ENCODE peak calls at places on chromosome 1, in seven cellular contexts. W is transverse colon; G is fibroblast of lung; M is CD8-positive, alpha-beta T cell; Q is epithelial cell of proximal tubule; R is fibroblast of mammary gland; V is GM23338. F is an unnamed sample.

GRCh38 chr1:223820976-223821375 is 24.8 kb downstream of the TP53BP2 start:
- DNase-seq in W (no peak), G (no peak), M (no peak), Q (no peak), R (no peak), V (no peak), F (no peak)

GRCh38 chr1:206012086-206012859 is 9.1 kb upstream of the RAB7B start:
- DNase-seq in W (peak), G (no peak), M (peak), Q (no peak), R (no peak), V (peak), F (no peak)

GRCh38 chr1:93620841-93621210 is 60.8 kb downstream of the BCAR3 start:
- DNase-seq in W (peak), G (no peak), M (no peak), Q (no peak), R (no peak), V (peak), F (no peak)

GRCh38 chr1:180168786-180169640 is 14.3 kb downstream of the QSOX1 start:
- DNase-seq in W (peak), G (peak), M (no peak), Q (no peak), R (peak), V (peak), F (no peak)

GRCh38 chr1:37482796-37483744 is 8.7 kb downstream of the ZC3H12A start:
- DNase-seq in W (peak), G (no peak), M (no peak), Q (no peak), R (no peak), V (no peak), F (no peak)

GRCh38 chr1:225508538-225509375 is 80.9 kb upstream of the LBR start:
- DNase-seq in W (no peak), G (peak), M (no peak), Q (peak), R (peak), V (peak), F (peak)

GRCh38 chr1:21324368-21325137 is 34.3 kb upstream of the ECE1 start:
- DNase-seq in W (peak), G (peak), M (peak), Q (peak), R (peak), V (no peak), F (peak)

GRCh38 chr1:33222381-33222780 is 33.9 kb upstream of the ZNF362 start:
- DNase-seq in W (no peak), G (no peak), M (no peak), Q (no peak), R (no peak), V (no peak), F (no peak)

GRCh38 chr1:201675143-201675542 is 136.2 kb downstream of the NAV1 start:
- DNase-seq in W (no peak), G (no peak), M (no peak), Q (no peak), R (no peak), V (no peak), F (no peak)

GRCh38 chr1:14149431-14149830 is 449.1 kb upstream of the KAZN start:
- DNase-seq in W (no peak), G (no peak), M (no peak), Q (no peak), R (no peak), V (peak), F (no peak)

GRCh38 chr1:27038020-27038419 is 25.4 kb upstream of the TENT5B start:
- DNase-seq in W (no peak), G (no peak), M (no peak), Q (no peak), R (no peak), V (no peak), F (no peak)

GRCh38 chr1:151820940-151821339 is 10.7 kb downstream of the RORC start:
- DNase-seq in W (no peak), G (no peak), M (no peak), Q (no peak), R (no peak), V (no peak), F (no peak)

GRCh38 chr1:43414634-43415223 is 25.0 kb downstream of the SZT2 start:
- DNase-seq in W (peak), G (peak), M (peak), Q (no peak), R (peak), V (peak), F (peak)

DNA sequence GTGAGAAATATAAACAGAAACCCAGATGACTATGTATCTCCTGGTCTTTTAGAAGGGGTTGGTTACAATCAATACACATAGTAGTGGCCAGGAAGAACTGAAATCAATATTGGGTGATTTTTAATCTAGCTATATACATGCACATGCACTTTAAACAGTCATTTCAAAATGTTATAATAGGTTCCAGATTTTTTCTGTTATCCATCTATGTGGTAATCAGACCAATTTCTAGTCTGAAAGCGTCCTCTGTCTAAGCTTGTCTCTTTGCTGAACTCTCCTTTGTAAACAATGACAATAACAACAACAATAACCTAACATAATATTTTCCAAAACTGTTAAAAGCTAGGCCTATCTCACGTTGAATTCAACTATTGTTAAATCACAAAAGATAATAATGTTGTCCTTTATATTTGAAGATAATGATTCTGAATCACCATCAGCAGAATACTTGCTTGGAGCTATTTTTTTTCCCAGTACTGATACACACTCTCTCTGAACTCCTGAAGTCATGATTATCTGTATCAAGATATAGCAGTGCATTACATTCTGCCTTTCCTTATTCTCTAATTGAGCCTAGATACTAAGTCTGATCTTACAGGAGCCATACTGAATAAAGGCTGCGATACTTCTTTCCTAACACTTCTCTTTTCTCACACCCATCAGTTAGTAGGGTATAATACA is 496.8 kb upstream of the ZRANB2 start:
- DNase-seq in W (no peak), G (no peak), M (no peak), Q (no peak), R (no peak), V (no peak), F (no peak)
- H3K4me3 ChIP-seq in W (no peak), G (no peak), M (no peak), Q (no peak), R (no peak), V (no peak), F (no peak)

DNA sequence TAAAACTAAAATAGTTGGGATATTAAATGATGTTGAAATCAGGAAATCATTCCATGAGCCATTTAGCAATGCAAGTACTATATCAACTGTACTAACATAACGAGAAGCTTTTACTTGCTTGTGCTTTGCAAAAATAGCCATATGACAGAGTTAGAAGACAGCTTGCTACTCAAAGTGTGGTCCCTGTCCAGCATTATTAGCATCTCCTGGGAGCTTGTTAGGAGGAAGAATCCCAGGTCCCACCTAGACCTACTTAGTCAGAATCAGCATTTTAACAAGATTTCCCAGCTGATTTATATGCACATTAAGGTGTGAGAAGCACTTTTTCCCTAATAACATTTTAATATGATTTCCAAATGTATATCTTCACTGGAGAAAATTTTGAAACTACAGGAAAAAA is 4.7 kb downstream of the PRKACB start:
- DNase-seq in W (no peak), G (no peak), M (no peak), Q (no peak), R (no peak), V (no peak), F (no peak)
- TF ChIP-seq CTCF in W (no peak), G (no peak), M (no peak), Q (no peak), R (no peak), V (no peak), F (no peak)

GRCh38 chr1:6447016-6447817 is 18.8 kb downstream of the TNFRSF25 start:
- DNase-seq in W (peak), G (no peak), M (no peak), Q (no peak), R (no peak), V (peak), F (no peak)

GRCh38 chr1:6450005-6450450 is 15.9 kb downstream of the TNFRSF25 start:
- DNase-seq in W (no peak), G (no peak), M (no peak), Q (no peak), R (no peak), V (no peak), F (no peak)

GRCh38 chr1:6446665-6447015 is 19.3 kb downstream of the TNFRSF25 start:
- DNase-seq in W (no peak), G (no peak), M (no peak), Q (no peak), R (no peak), V (no peak), F (no peak)

GRCh38 chr1:6448749-6449631 is 17.0 kb downstream of the TNFRSF25 start:
- DNase-seq in W (peak), G (no peak), M (peak), Q (no peak), R (no peak), V (peak), F (no peak)

DNA sequence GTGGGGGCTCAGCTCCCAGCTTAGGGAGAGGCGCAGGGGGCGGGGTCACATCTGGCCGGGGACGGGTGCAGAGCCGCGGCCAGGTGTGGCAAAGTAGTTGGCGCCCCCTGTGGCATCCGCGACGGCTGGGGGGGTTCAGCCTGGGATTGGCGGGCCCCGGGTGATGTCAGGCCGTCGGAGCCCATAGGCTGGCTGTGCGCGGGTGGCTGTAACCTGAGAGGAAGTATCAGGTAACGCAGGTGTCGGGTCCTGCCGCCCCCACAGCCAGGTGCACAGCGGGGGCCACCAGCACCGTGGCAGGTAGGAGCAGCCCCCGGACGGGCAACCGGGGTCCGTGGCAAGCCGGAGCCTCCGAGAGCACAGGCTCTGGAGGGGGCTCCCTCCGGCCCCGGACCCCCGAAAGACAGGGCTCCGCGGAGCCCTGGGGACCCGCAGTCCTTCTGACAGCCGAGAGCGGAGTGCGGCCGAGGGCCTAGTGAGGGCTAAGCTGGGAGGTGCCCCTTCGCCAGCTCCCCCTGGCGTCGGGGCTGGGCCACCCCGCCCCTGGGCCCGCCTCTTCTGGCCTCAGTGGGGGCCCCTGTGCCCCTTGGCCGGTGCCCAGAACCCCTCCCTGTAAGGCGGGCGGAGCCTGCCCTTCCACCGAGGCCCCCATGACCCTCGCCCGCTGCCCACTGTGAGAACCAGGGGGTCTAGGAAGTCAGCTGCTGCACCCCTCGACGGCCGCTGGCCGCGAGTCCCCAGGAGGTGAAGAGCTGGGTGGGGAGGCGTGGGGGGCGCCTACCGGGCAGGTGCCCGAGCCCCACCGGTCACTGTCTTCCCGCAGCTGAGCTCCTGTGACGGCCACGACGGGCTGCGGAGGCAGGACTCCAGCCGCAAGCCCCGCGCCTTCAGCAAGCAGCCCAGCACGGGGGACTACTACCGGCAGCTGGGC is 17.9 kb downstream of the TNFRSF25 start:
- DNase-seq in W (peak), G (no peak), M (peak), Q (no peak), R (no peak), V (peak), F (no peak)
- H3K4me3 ChIP-seq in W (peak), G (no peak), M (peak), Q (no peak), R (no peak), V (peak), F (no peak)

GRCh38 chr1:36161656-36162531 is 5.9 kb downstream of the MAP7D1 start:
- DNase-seq in W (peak), G (no peak), M (peak), Q (no peak), R (peak), V (peak), F (no peak)

GRCh38 chr1:36159614-36160387 is 3.8 kb downstream of the MAP7D1 start:
- DNase-seq in W (no peak), G (no peak), M (no peak), Q (no peak), R (no peak), V (no peak), F (no peak)

GRCh38 chr1:36162680-36163079 is 6.7 kb downstream of the MAP7D1 start:
- DNase-seq in W (no peak), G (no peak), M (no peak), Q (no peak), R (no peak), V (no peak), F (no peak)

GRCh38 chr1:36160388-36160948 is 4.5 kb downstream of the MAP7D1 start:
- DNase-seq in W (no peak), G (no peak), M (no peak), Q (no peak), R (no peak), V (no peak), F (no peak)

GRCh38 chr1:36160949-36161485 is 5.1 kb downstream of the MAP7D1 start:
- DNase-seq in W (peak), G (peak), M (peak), Q (no peak), R (peak), V (peak), F (no peak)
- TF ChIP-seq CTCF in W (no peak), G (peak), M (no peak), Q (peak), R (peak), V (peak), F (peak)

GRCh38 chr1:2178875-2179274 is 15.7 kb downstream of the FAAP20 start:
- DNase-seq in W (no peak), G (no peak), M (no peak), Q (no peak), R (no peak), V (no peak), F (no peak)

GRCh38 chr1:2177541-2177940 is 17.0 kb downstream of the FAAP20 start:
- DNase-seq in W (no peak), G (no peak), M (no peak), Q (no peak), R (no peak), V (no peak), F (no peak)

GRCh38 chr1:2176615-2177014 is 18.0 kb downstream of the FAAP20 start:
- DNase-seq in W (no peak), G (no peak), M (no peak), Q (no peak), R (no peak), V (no peak), F (no peak)

GRCh38 chr1:2179283-2180013 is 15.1 kb downstream of the FAAP20 start:
- DNase-seq in W (no peak), G (no peak), M (no peak), Q (no peak), R (no peak), V (no peak), F (no peak)

GRCh38 chr1:2177946-2178538 is 16.5 kb downstream of the FAAP20 start:
- DNase-seq in W (no peak), G (no peak), M (no peak), Q (no peak), R (no peak), V (no peak), F (no peak)
- H3K4me3 ChIP-seq in W (no peak), G (no peak), M (no peak), Q (no peak), R (no peak), V (no peak), F (no peak)

GRCh38 chr1:19622204-19622603 is 21.9 kb upstream of the NBL1 start:
- DNase-seq in W (no peak), G (peak), M (no peak), Q (peak), R (peak), V (no peak), F (no peak)

GRCh38 chr1:19621274-19621950 is 22.7 kb upstream of the NBL1 start:
- DNase-seq in W (no peak), G (no peak), M (no peak), Q (no peak), R (peak), V (no peak), F (no peak)

GRCh38 chr1:19620786-19621185 is 23.3 kb upstream of the NBL1 start:
- DNase-seq in W (no peak), G (peak), M (no peak), Q (no peak), R (peak), V (no peak), F (no peak)

GRCh38 chr1:19618428-19618827 is 25.7 kb upstream of the NBL1 start:
- DNase-seq in W (no peak), G (no peak), M (no peak), Q (no peak), R (no peak), V (no peak), F (no peak)

DNA sequence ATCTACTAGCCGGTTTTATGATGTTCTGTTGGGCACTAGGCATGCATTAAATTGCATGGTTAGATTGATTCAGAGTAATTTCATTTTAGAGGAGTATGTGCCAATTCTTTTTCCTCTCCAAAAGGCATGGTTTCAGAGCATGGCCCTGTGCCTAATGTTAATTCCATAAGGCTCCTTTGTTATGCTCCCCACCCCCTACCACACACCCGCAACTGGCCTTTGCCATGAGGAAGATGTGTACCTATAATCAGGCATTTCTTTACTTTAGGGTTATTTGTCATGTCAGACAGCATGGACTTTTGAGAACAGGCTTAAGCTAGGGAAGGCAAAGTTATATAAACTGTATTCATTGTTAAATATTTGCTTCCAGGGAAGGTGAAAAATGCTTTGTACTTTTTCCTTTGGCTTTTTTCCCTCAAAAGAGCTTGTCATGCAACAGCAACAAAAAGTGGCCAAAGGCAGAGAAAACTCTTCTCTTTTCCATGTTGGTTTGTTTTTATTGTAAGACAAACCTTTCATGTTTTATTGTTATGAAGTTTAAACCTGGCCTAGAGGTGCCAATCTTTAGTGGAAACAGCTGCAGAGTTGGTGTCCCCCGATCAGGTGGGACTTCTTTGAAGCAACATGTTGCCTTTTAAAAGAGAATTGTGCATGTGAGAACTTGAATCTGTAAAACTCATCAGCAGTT is 24.3 kb upstream of the NBL1 start:
- DNase-seq in W (peak), G (no peak), M (no peak), Q (no peak), R (no peak), V (peak), F (no peak)
- TF ChIP-seq CTCF in W (no peak), G (no peak), M (no peak), Q (no peak), R (no peak), V (no peak), F (no peak)

F was measured in astrocyte of the cerebellum.